ENCODE peak calls at places on chromosomes 1 and 21, in seven cellular contexts. D, L, U, S, Z, E and C are unnamed samples.

GRCh38 chr1:8937701-8938100 is 8.0 kb upstream of the CA6 start:
- DNase-seq in D (no peak), L (no peak), U (no peak), S (no peak), Z (no peak), E (no peak), C (no peak)

GRCh38 chr1:236143104-236143948 is 987 bp downstream of the GPR137B start:
- DNase-seq in D (no peak), L (peak), U (peak), S (no peak), Z (peak), E (no peak), C (no peak)

GRCh38 chr1:59705849-59706599 is 108.7 kb upstream of the HOOK1 start:
- DNase-seq in D (no peak), L (peak), U (peak), S (no peak), Z (no peak), E (no peak), C (no peak)

GRCh38 chr1:182389619-182390047 is 2.0 kb downstream of the GLUL start:
- DNase-seq in D (no peak), L (no peak), U (no peak), S (no peak), Z (no peak), E (no peak), C (peak)

GRCh38 chr21:16563795-16564194 is 834.0 kb downstream of the USP25 start:
- DNase-seq in D (peak), L (peak), U (no peak), S (no peak), Z (peak), E (peak), C (no peak)

GRCh38 chr1:234175363-234175762 is 197.9 kb upstream of the COA6 start:
- DNase-seq in D (no peak), L (no peak), U (no peak), S (no peak), Z (no peak), E (no peak), C (no peak)

GRCh38 chr1:24080131-24080530 is 31.8 kb downstream of the MYOM3 start:
- DNase-seq in D (no peak), L (no peak), U (no peak), S (no peak), Z (no peak), E (no peak), C (no peak)

GRCh38 chr1:169483500-169483966 is 2.2 kb downstream of the SLC19A2 start:
- DNase-seq in D (peak), L (no peak), U (peak), S (no peak), Z (no peak), E (no peak), C (no peak)

GRCh38 chr1:28194326-28195035 is 18.0 kb upstream of the PTAFR start:
- DNase-seq in D (no peak), L (no peak), U (no peak), S (no peak), Z (no peak), E (no peak), C (no peak)

GRCh38 chr1:169795687-169796086 is 980 bp upstream of the METTL18 start:
- DNase-seq in D (no peak), L (no peak), U (no peak), S (no peak), Z (peak), E (no peak), C (peak)

GRCh38 chr1:20035114-20035513 is 34.9 kb upstream of the PLA2G5 start:
- DNase-seq in D (no peak), L (no peak), U (no peak), S (no peak), Z (no peak), E (no peak), C (no peak)

GRCh38 chr1:236273358-236273757 is 8.4 kb downstream of the ERO1B start:
- DNase-seq in D (no peak), L (no peak), U (no peak), S (no peak), Z (no peak), E (no peak), C (no peak)

GRCh38 chr1:238647877-238648276 is 738.5 kb upstream of the CHRM3 start:
- DNase-seq in D (no peak), L (peak), U (peak), S (no peak), Z (peak), E (peak), C (peak)